ENCODE peak calls at places on chromosomes 13 and 19, in four cellular contexts. Z is suprapubic skin, F is NCI-H1092, J is EL. O is an unnamed sample.

GRCh38 chr13:74017301-74018092 is 116.7 kb downstream of the KLF12 start:
- DNase-seq in F (no peak), Z (no peak), J (no peak), O (no peak)

GRCh38 chr19:18646535-18647370 is 9.9 kb downstream of the KLHL26 start:
- DNase-seq in J (no peak), F (no peak), Z (no peak), O (no peak)

GRCh38 chr19:50239916-50240585 is 36.6 kb downstream of the MYH14 start:
- DNase-seq in Z (no peak), J (no peak), F (no peak), O (no peak)

GRCh38 chr19:15841875-15842569 is 26.6 kb upstream of the OR10H1 start:
- DNase-seq in J (no peak), Z (no peak), F (no peak), O (no peak)

GRCh38 chr13:110326263-110326904 is 19.3 kb downstream of the COL4A2 start:
- DNase-seq in J (no peak), Z (no peak), F (no peak), O (no peak)

GRCh38 chr13:112790735-112791641 is 101.2 kb downstream of the ATP11A start:
- DNase-seq in F (no peak), J (no peak), Z (peak; percentile 65), O (no peak)

GRCh38 chr13:50677687-50678463 is 165.6 kb downstream of the DLEU7 start:
- DNase-seq in J (peak; percentile 67), F (no peak), Z (no peak), O (peak; percentile 79)

GRCh38 chr19:54035215-54036178 is 28.2 kb downstream of the VSTM1 start:
- DNase-seq in F (no peak), J (peak; percentile 87), Z (no peak), O (no peak)

GRCh38 chr13:31955745-31956144 is 75.8 kb upstream of the FRY start:
- DNase-seq in F (no peak), J (no peak), Z (no peak), O (no peak)

GRCh38 chr19:5228932-5229777 is 111.5 kb downstream of the PTPRS start:
- DNase-seq in Z (no peak), J (no peak), F (no peak), O (no peak)

GRCh38 chr19:41621654-41622053 is 5.2 kb downstream of the CEACAM4 start:
- DNase-seq in Z (no peak), F (no peak), J (no peak), O (no peak)

GRCh38 chr19:2636897-2637683 is 65.4 kb downstream of the GNG7 start:
- DNase-seq in F (no peak), J (peak; percentile 45), Z (no peak), O (peak; percentile 58)

GRCh38 chr19:409006-409514 is at the start of gene C2CD4C:
- DNase-seq in Z (peak; percentile 49), F (no peak), J (peak; percentile 16), O (peak; percentile 20)

GRCh38 chr13:24709186-24709913 is 29.1 kb downstream of the ATP12A start:
- DNase-seq in J (no peak), F (no peak), Z (no peak), O (no peak)

GRCh38 chr13:35144496-35144895 is 202.4 kb downstream of the NBEA start:
- DNase-seq in Z (no peak), F (no peak), J (peak; percentile 62), O (no peak)

GRCh38 chr19:46009530-46010510 is 13.0 kb downstream of the PGLYRP1 start:
- DNase-seq in F (peak; percentile 16), J (peak; percentile 65), Z (no peak), O (peak; percentile 71)

GRCh38 chr19:22422220-22422619 is at the start of gene ZNF98:
- DNase-seq in J (no peak), Z (no peak), F (no peak), O (peak; percentile 52)

GRCh38 chr13:97559981-97560380 is 126.0 kb downstream of the RAP2A start:
- DNase-seq in Z (no peak), J (no peak), F (peak; percentile 27), O (no peak)

GRCh38 chr19:29714953-29715694 is at the start of gene C19orf12:
- DNase-seq in J (peak; percentile 41), F (peak; percentile 31), Z (no peak), O (peak; percentile 60)

O was measured in nucleus accumbens.